ENCODE peak calls at places on chromosome 13, in eight cellular contexts. One of them, this sample, is unnamed.

GRCh38 chr13:86946734-86947133 is 724.4 kb upstream of the SLITRK5 start:
- DNase-seq in mesenchymal stem cell: no peak
- DNase-seq in upper lobe of right lung: no peak
- DNase-seq in heart right ventricle: no peak
- DNase-seq in CD8-positive, alpha-beta memory T cell: no peak
- DNase-seq in tibial artery: no peak
- DNase-seq in right atrium auricular region: no peak
- DNase-seq in uterus: no peak
- DNase-seq in this sample: no peak

GRCh38 chr13:95918860-95919259 is 134.3 kb downstream of the UGGT2 start:
- DNase-seq in mesenchymal stem cell: no peak
- DNase-seq in heart right ventricle: no peak
- DNase-seq in tibial artery: no peak
- DNase-seq in right atrium auricular region: no peak
- DNase-seq in uterus: no peak
- DNase-seq in CD8-positive, alpha-beta memory T cell: no peak
- DNase-seq in upper lobe of right lung: no peak
- DNase-seq in this sample: no peak

GRCh38 chr13:93244918-93245280 is 18.3 kb downstream of the GPC6 start:
- DNase-seq in tibial artery: no peak
- DNase-seq in mesenchymal stem cell: peak; percentile 63
- DNase-seq in CD8-positive, alpha-beta memory T cell: no peak
- DNase-seq in uterus: no peak
- DNase-seq in right atrium auricular region: no peak
- DNase-seq in upper lobe of right lung: no peak
- DNase-seq in heart right ventricle: no peak
- DNase-seq in this sample: no peak

GRCh38 chr13:37097008-37097579 is 8.4 kb downstream of the CSNK1A1L start:
- DNase-seq in upper lobe of right lung: no peak
- DNase-seq in heart right ventricle: no peak
- DNase-seq in tibial artery: no peak
- DNase-seq in uterus: no peak
- DNase-seq in right atrium auricular region: no peak
- DNase-seq in mesenchymal stem cell: peak; percentile 32
- DNase-seq in CD8-positive, alpha-beta memory T cell: no peak
- DNase-seq in this sample: no peak

GRCh38 chr13:31437975-31438374 is 238.2 kb downstream of the B3GLCT start:
- DNase-seq in upper lobe of right lung: no peak
- DNase-seq in heart right ventricle: no peak
- DNase-seq in uterus: no peak
- DNase-seq in CD8-positive, alpha-beta memory T cell: no peak
- DNase-seq in right atrium auricular region: no peak
- DNase-seq in tibial artery: no peak
- DNase-seq in mesenchymal stem cell: no peak
- DNase-seq in this sample: no peak

GRCh38 chr13:99086869-99087129 is 108.9 kb upstream of the DOCK9 start:
- DNase-seq in heart right ventricle: no peak
- DNase-seq in mesenchymal stem cell: no peak
- DNase-seq in right atrium auricular region: no peak
- DNase-seq in CD8-positive, alpha-beta memory T cell: peak; percentile 66
- DNase-seq in upper lobe of right lung: peak; percentile 81
- DNase-seq in tibial artery: peak; percentile 74
- DNase-seq in uterus: no peak
- DNase-seq in this sample: no peak

GRCh38 chr13:41848435-41849255 is 112.3 kb downstream of the VWA8 start:
- DNase-seq in mesenchymal stem cell: no peak
- DNase-seq in tibial artery: no peak
- DNase-seq in CD8-positive, alpha-beta memory T cell: no peak
- DNase-seq in right atrium auricular region: no peak
- DNase-seq in upper lobe of right lung: no peak
- DNase-seq in uterus: no peak
- DNase-seq in heart right ventricle: no peak
- DNase-seq in this sample: no peak

GRCh38 chr13:78816154-78816553 is 157.2 kb upstream of the OBI1 start:
- DNase-seq in tibial artery: no peak
- DNase-seq in heart right ventricle: no peak
- DNase-seq in uterus: no peak
- DNase-seq in upper lobe of right lung: no peak
- DNase-seq in mesenchymal stem cell: no peak
- DNase-seq in right atrium auricular region: no peak
- DNase-seq in CD8-positive, alpha-beta memory T cell: no peak
- DNase-seq in this sample: no peak

GRCh38 chr13:112777637-112778406 is 88.0 kb downstream of the ATP11A start:
- DNase-seq in tibial artery: peak; percentile 57
- DNase-seq in mesenchymal stem cell: no peak
- DNase-seq in uterus: no peak
- DNase-seq in heart right ventricle: no peak
- DNase-seq in upper lobe of right lung: no peak
- DNase-seq in CD8-positive, alpha-beta memory T cell: no peak
- DNase-seq in right atrium auricular region: peak; percentile 56
- DNase-seq in this sample: no peak

DNA sequence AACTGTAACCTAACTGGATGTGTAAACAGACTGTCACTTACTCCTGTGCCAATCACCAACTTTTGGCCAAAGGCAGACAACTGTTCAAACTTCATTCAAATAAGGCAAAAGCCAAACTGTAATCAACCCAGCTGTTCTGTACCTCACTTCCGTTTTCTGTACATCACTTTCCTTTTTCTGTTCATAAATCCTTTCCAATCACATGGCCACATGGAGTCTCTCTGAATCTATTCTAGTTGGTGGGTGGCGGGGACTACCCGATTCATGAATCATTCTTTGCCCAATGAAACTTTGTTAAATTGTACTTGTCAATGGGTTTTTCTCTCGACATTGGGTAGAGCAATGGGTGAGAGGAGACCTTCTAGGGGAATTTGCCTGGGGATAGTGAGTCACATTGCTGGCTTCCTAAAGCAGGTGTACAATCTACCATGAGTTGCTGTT is 178.3 kb upstream of the RFC3 start:
- DNase-seq in uterus: no peak
- DNase-seq in right atrium auricular region: no peak
- DNase-seq in heart right ventricle: no peak
- DNase-seq in mesenchymal stem cell: no peak
- DNase-seq in upper lobe of right lung: no peak
- DNase-seq in CD8-positive, alpha-beta memory T cell: no peak
- DNase-seq in tibial artery: no peak
- DNase-seq in this sample: no peak
- H3K4me1 ChIP-seq in uterus: peaks cover 17% of the 10 kb centered on the region
- H3K4me1 ChIP-seq in right atrium auricular region: no peaks in the 10 kb centered on the region
- H3K4me1 ChIP-seq in heart right ventricle: peaks cover 53% of the 10 kb centered on the region
- H3K4me1 ChIP-seq in mesenchymal stem cell: peaks cover 11% of the 10 kb centered on the region
- H3K4me1 ChIP-seq in upper lobe of right lung: peaks cover 28% of the 10 kb centered on the region
- H3K4me1 ChIP-seq in CD8-positive, alpha-beta memory T cell: no peaks in the 10 kb centered on the region
- H3K4me1 ChIP-seq in tibial artery: peaks cover 7% of the 10 kb centered on the region
- H3K4me1 ChIP-seq in this sample: no peaks in the 10 kb centered on the region

DNA sequence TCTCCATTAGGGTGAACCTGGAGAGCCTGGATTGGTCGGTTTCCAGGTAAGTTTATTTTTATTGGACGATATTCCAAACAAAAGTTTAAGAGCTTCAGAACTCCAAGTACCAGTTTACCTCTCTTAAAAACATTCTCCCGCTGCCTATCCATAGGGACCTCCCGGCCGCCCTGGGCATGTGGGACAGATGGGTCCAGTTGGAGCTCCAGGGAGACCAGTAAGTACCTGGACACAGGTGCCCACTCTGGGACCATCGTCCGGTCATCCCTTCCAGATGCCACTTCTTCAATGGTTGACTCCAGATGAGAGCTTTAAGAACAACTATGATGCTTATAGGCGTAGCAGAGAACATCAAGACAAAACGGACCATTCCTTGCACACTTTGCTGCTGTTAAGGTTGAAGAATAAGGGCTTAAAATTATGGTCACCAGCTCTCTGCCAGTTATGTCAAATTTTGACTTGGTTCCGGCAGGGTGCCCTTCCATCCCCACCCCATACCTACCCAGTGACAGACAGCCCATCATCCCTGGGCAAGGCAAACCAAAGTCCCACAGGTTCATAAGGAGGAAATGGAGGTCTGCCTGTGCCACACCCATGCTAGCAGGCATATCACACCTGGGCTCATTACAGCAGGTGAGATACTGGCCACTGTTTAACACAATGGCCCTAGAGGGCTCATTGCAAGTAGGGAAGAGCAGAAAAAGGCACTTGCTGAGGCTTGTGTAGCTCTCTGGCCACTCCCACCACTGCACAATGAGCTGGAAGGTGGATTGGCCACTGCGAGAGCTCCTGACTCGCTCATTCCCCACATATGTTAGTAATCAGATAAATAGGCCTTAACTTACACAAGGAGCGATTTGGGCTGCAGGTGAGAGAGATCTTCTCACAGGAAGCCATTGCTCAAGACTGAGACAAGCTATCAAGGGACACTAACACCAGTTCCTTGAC is 123.6 kb downstream of the COL4A2 start:
- DNase-seq in heart right ventricle: no peak
- DNase-seq in upper lobe of right lung: no peak
- DNase-seq in mesenchymal stem cell: no peak
- DNase-seq in uterus: no peak
- DNase-seq in tibial artery: no peak
- DNase-seq in CD8-positive, alpha-beta memory T cell: no peak
- DNase-seq in right atrium auricular region: no peak
- DNase-seq in this sample: no peak
- H3K36me3 ChIP-seq in heart right ventricle: peaks cover 100% of the 10 kb centered on the region
- H3K36me3 ChIP-seq in upper lobe of right lung: peaks cover 35% of the 10 kb centered on the region
- H3K36me3 ChIP-seq in mesenchymal stem cell: peaks cover 40% of the 10 kb centered on the region
- H3K36me3 ChIP-seq in uterus: no peaks in the 10 kb centered on the region
- H3K36me3 ChIP-seq in tibial artery: peaks cover 53% of the 10 kb centered on the region
- H3K36me3 ChIP-seq in CD8-positive, alpha-beta memory T cell: no peaks in the 10 kb centered on the region
- H3K36me3 ChIP-seq in right atrium auricular region: peaks cover 69% of the 10 kb centered on the region
- H3K36me3 ChIP-seq in this sample: no peaks in the 10 kb centered on the region

GRCh38 chr13:113809934-113810333 is 50.9 kb downstream of the TMEM255B start:
- DNase-seq in CD8-positive, alpha-beta memory T cell: no peak
- DNase-seq in tibial artery: no peak
- DNase-seq in uterus: no peak
- DNase-seq in heart right ventricle: no peak
- DNase-seq in upper lobe of right lung: no peak
- DNase-seq in right atrium auricular region: no peak
- DNase-seq in mesenchymal stem cell: no peak
- DNase-seq in this sample: no peak
- H3K27ac ChIP-seq in CD8-positive, alpha-beta memory T cell: no peak overlapping the region
- H3K27ac ChIP-seq in tibial artery: no peak overlapping the region
- H3K27ac ChIP-seq in uterus: no peak overlapping the region
- H3K27ac ChIP-seq in heart right ventricle: no peak overlapping the region
- H3K27ac ChIP-seq in upper lobe of right lung: no peak overlapping the region
- H3K27ac ChIP-seq in right atrium auricular region: no peak overlapping the region
- H3K27ac ChIP-seq in mesenchymal stem cell: no peak overlapping the region
- H3K27ac ChIP-seq in this sample: no peak overlapping the region

GRCh38 chr13:114130708-114131580 is 1.5 kb downstream of the RASA3 start:
- DNase-seq in upper lobe of right lung: no peak
- DNase-seq in uterus: peak; percentile 51
- DNase-seq in heart right ventricle: peak; percentile 53
- DNase-seq in right atrium auricular region: peak; percentile 71
- DNase-seq in CD8-positive, alpha-beta memory T cell: peak; percentile 83
- DNase-seq in tibial artery: peak; percentile 83
- DNase-seq in mesenchymal stem cell: peak; percentile 97
- DNase-seq in this sample: peak; percentile 53
- H3K4me1 ChIP-seq in upper lobe of right lung: peaks cover 40% of the 10 kb centered on the region
- H3K4me1 ChIP-seq in uterus: no peaks in the 10 kb centered on the region
- H3K4me1 ChIP-seq in heart right ventricle: peaks cover 56% of the 10 kb centered on the region
- H3K4me1 ChIP-seq in right atrium auricular region: no peaks in the 10 kb centered on the region
- H3K4me1 ChIP-seq in CD8-positive, alpha-beta memory T cell: peaks cover 63% of the 10 kb centered on the region
- H3K4me1 ChIP-seq in tibial artery: peaks cover 42% of the 10 kb centered on the region
- H3K4me1 ChIP-seq in mesenchymal stem cell: peaks cover 50% of the 10 kb centered on the region
- H3K4me1 ChIP-seq in this sample: peaks cover 57% of the 10 kb centered on the region

GRCh38 chr13:19664481-19665230 is 31.2 kb downstream of the MPHOSPH8 start:
- DNase-seq in CD8-positive, alpha-beta memory T cell: no peak
- DNase-seq in right atrium auricular region: no peak
- DNase-seq in uterus: no peak
- DNase-seq in tibial artery: no peak
- DNase-seq in heart right ventricle: no peak
- DNase-seq in mesenchymal stem cell: no peak
- DNase-seq in upper lobe of right lung: no peak
- DNase-seq in this sample: no peak
- H3K36me3 ChIP-seq in CD8-positive, alpha-beta memory T cell: peaks cover 64% of the 10 kb centered on the region
- H3K36me3 ChIP-seq in right atrium auricular region: peaks cover 84% of the 10 kb centered on the region
- H3K36me3 ChIP-seq in uterus: no peaks in the 10 kb centered on the region
- H3K36me3 ChIP-seq in tibial artery: peaks cover 92% of the 10 kb centered on the region
- H3K36me3 ChIP-seq in heart right ventricle: peaks cover 100% of the 10 kb centered on the region
- H3K36me3 ChIP-seq in mesenchymal stem cell: peaks cover 55% of the 10 kb centered on the region
- H3K36me3 ChIP-seq in upper lobe of right lung: peaks cover 100% of the 10 kb centered on the region
- H3K36me3 ChIP-seq in this sample: peaks cover 87% of the 10 kb centered on the region

DNA sequence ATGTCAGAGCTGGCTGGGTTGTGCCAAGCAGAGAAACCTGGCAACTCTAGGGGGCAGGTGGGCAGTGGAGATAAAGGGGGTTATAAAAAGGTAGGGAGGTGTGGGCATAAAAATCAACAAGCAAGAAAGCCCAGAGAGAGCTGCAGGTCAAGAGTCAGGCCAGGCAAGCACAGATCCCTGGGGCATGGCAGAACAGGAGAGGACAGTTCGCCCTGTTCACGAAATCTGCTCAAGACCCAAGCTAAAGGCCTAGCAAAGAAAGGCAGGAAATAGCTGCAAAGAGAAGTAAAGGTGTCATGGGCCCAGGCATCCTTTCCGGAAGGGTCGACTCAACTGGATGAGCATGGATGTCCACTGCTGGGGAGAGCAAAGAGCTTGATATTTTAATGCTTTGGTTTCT is 3.4 kb downstream of the MBNL2 start:
- DNase-seq in uterus: no peak
- DNase-seq in right atrium auricular region: no peak
- DNase-seq in CD8-positive, alpha-beta memory T cell: peak; percentile 31
- DNase-seq in heart right ventricle: no peak
- DNase-seq in mesenchymal stem cell: no peak
- DNase-seq in upper lobe of right lung: no peak
- DNase-seq in tibial artery: no peak
- DNase-seq in this sample: no peak
- H3K27ac ChIP-seq in uterus: peak overlapping the region; percentile 97
- H3K27ac ChIP-seq in right atrium auricular region: peak overlapping the region; percentile 91
- H3K27ac ChIP-seq in CD8-positive, alpha-beta memory T cell: peak overlapping the region; percentile 78
- H3K27ac ChIP-seq in heart right ventricle: peak overlapping the region; percentile 78
- H3K27ac ChIP-seq in mesenchymal stem cell: no peak overlapping the region
- H3K27ac ChIP-seq in upper lobe of right lung: peak overlapping the region; percentile 87
- H3K27ac ChIP-seq in tibial artery: peak overlapping the region; percentile 84
- H3K27ac ChIP-seq in this sample: peak overlapping the region; percentile 82

DNA sequence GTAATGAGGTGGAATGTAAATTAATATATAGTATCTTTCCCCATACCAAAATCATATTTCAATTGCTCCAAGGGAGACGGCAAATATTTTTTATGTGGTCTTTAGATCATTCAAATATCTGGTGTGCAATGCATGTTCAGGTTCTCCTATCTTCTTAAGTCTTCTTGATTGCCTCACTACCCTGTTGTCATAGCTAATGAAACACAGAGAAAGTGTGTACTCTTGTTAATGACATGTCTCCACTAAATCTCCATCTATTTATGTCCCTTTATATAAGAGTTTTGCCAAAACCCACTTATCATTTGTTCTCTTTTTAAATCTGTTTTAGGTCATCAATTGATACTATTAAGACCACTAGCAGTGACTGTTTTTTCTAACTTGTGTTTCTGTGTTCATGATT is 6.6 kb downstream of the STARD13 start:
- DNase-seq in heart right ventricle: no peak
- DNase-seq in upper lobe of right lung: no peak
- DNase-seq in right atrium auricular region: no peak
- DNase-seq in tibial artery: no peak
- DNase-seq in uterus: no peak
- DNase-seq in CD8-positive, alpha-beta memory T cell: no peak
- DNase-seq in mesenchymal stem cell: no peak
- DNase-seq in this sample: no peak
- H3K4me1 ChIP-seq in heart right ventricle: peaks cover 93% of the 10 kb centered on the region
- H3K4me1 ChIP-seq in upper lobe of right lung: peaks cover 64% of the 10 kb centered on the region
- H3K4me1 ChIP-seq in right atrium auricular region: no peaks in the 10 kb centered on the region
- H3K4me1 ChIP-seq in tibial artery: peaks cover 31% of the 10 kb centered on the region
- H3K4me1 ChIP-seq in uterus: no peaks in the 10 kb centered on the region
- H3K4me1 ChIP-seq in CD8-positive, alpha-beta memory T cell: no peaks in the 10 kb centered on the region
- H3K4me1 ChIP-seq in mesenchymal stem cell: peaks cover 5% of the 10 kb centered on the region
- H3K4me1 ChIP-seq in this sample: no peaks in the 10 kb centered on the region

This sample was measured in effector memory CD4-positive, alpha-beta T cell.